ENCODE peak calls at places on chromosomes 12 and 14, in eight cellular contexts. W is left ventricle myocardium inferior, L is ovary, D is K562, T is right lobe of liver, I is WERI-Rb-1, F is MM.1S, U is left lung. S is an unnamed sample.
A peak's percentile ranks its signal among the peaks of the same experiment; 100 is the strongest.

GRCh38 chr12:131049569-131050339 is 96.0 kb downstream of the ADGRD1 start:
- DNase-seq in W (no peak), L (no peak), D (no peak), T (no peak), I (no peak), F (no peak), U (peak; percentile 72), S (no peak)

GRCh38 chr12:53481957-53482586 is 17.2 kb downstream of the MAP3K12 start:
- DNase-seq in W (no peak), L (no peak), D (peak; percentile 37), T (no peak), I (no peak), F (peak; percentile 48), U (no peak), S (no peak)

GRCh38 chr12:62866451-62867082 is 68.4 kb downstream of the PPM1H start:
- DNase-seq in W (no peak), L (no peak), D (no peak), T (no peak), I (no peak), F (no peak), U (no peak), S (no peak)

GRCh38 chr12:26845057-26845666 is 12.2 kb upstream of the ITPR2 start:
- DNase-seq in W (peak; percentile 48), L (no peak), D (no peak), T (peak; percentile 71), I (peak; percentile 58), F (no peak), U (no peak), S (peak; percentile 63)

GRCh38 chr12:94202245-94203180 is 54.1 kb downstream of the PLXNC1 start:
- DNase-seq in W (no peak), L (no peak), D (no peak), T (no peak), I (no peak), F (no peak), U (no peak), S (no peak)

GRCh38 chr12:52949413-52950331 is 754 bp downstream of the KRT18 start:
- DNase-seq in W (no peak), L (no peak), D (peak; percentile 88), T (peak; percentile 71), I (no peak), F (no peak), U (no peak), S (peak; percentile 67)

GRCh38 chr12:18861287-18861858 is 123.5 kb downstream of the CAPZA3 start:
- DNase-seq in W (no peak), L (no peak), D (peak; percentile 2), T (no peak), I (no peak), F (peak; percentile 50), U (no peak), S (no peak)

GRCh38 chr14:63899953-63900352 is 47.1 kb downstream of the SYNE2 start:
- DNase-seq in W (no peak), L (no peak), D (no peak), T (no peak), I (no peak), F (no peak), U (no peak), S (no peak)

GRCh38 chr12:53299101-53299453 is 418 bp upstream of the MYG1 start:
- DNase-seq in W (no peak), L (no peak), D (peak; percentile 40), T (no peak), I (no peak), F (no peak), U (no peak), S (peak; percentile 62)

GRCh38 chr14:102591372-102591943 is 991 bp upstream of the RCOR1 start:
- DNase-seq in W (peak; percentile 53), L (peak; percentile 60), D (peak; percentile 40), T (no peak), I (peak; percentile 18), F (no peak), U (peak; percentile 80), S (peak; percentile 58)

GRCh38 chr14:64060199-64060545 is 207.4 kb downstream of the SYNE2 start:
- DNase-seq in W (no peak), L (no peak), D (no peak), T (no peak), I (no peak), F (no peak), U (no peak), S (no peak)

GRCh38 chr12:26648999-26649398 is 184.0 kb downstream of the ITPR2 start:
- DNase-seq in W (no peak), L (no peak), D (no peak), T (no peak), I (no peak), F (no peak), U (no peak), S (no peak)

GRCh38 chr12:66776974-66777373 is 98.1 kb upstream of the GRIP1 start:
- DNase-seq in W (no peak), L (no peak), D (no peak), T (no peak), I (no peak), F (peak; percentile 14), U (no peak), S (no peak)

GRCh38 chr14:52802597-52802996 is 11.2 kb upstream of the GNPNAT1 start:
- DNase-seq in W (no peak), L (no peak), D (no peak), T (no peak), I (no peak), F (no peak), U (no peak), S (no peak)

GRCh38 chr12:49482095-49483051 is 56.5 kb upstream of the KCNH3 start:
- DNase-seq in W (no peak), L (no peak), D (no peak), T (no peak), I (no peak), F (no peak), U (no peak), S (no peak)

GRCh38 chr14:26839481-26839880 is 241.6 kb upstream of the NOVA1 start:
- DNase-seq in W (no peak), L (no peak), D (no peak), T (no peak), I (no peak), F (no peak), U (no peak), S (no peak)

GRCh38 chr12:6965026-6965661 is 5.3 kb downstream of the PHB2 start:
- DNase-seq in W (peak; percentile 87), L (peak; percentile 87), D (peak; percentile 79), T (peak; percentile 88), I (peak; percentile 89), F (peak; percentile 86), U (peak; percentile 95), S (peak; percentile 89)

GRCh38 chr12:6964605-6965025 is 5.8 kb downstream of the PHB2 start:
- DNase-seq in W (no peak), L (no peak), D (peak; percentile 49), T (no peak), I (no peak), F (peak; percentile 5), U (no peak), S (no peak)

GRCh38 chr12:6963741-6964446 is 6.6 kb downstream of the PHB2 start:
- DNase-seq in W (peak; percentile 15), L (no peak), D (no peak), T (no peak), I (no peak), F (peak; percentile 5), U (no peak), S (no peak)

GRCh38 chr12:6966351-6966750 is 4.1 kb downstream of the PHB2 start:
- DNase-seq in W (no peak), L (no peak), D (no peak), T (no peak), I (no peak), F (peak; percentile 3), U (no peak), S (no peak)

GRCh38 chr12:6965714-6966113 is 4.8 kb downstream of the PHB2 start:
- DNase-seq in W (no peak), L (no peak), D (no peak), T (no peak), I (no peak), F (no peak), U (no peak), S (no peak)
- H3K27ac ChIP-seq in W (peak overlapping the region; percentile 86), L (peak overlapping the region; percentile 30), D (peak overlapping the region; percentile 83), T (no peak overlapping the region), I (no peak overlapping the region), F (peak overlapping the region; percentile 48), U (peak overlapping the region; percentile 93), S (peak overlapping the region; percentile 90)

DNA sequence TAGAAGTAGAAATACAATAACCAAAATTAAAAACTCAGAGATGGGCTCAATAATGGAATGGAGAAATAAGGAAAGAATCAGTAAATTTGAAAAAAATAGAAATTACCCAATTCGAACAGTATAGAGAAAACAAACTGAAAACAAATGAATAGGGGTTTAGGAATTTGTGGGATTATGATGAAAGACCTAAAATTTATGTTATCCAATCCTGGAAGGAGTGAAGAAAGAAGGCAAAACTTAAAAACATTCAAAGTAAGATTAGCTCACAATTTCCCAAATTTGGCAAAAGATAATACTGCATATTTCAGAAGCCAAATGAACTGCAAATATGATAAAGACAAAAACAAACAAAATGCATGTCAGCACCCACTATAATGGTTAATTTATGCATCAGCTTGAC is 177.1 kb downstream of the CCDC91 start:
- DNase-seq in W (no peak), L (no peak), D (no peak), T (no peak), I (no peak), F (no peak), U (no peak), S (no peak)
- H3K9me3 ChIP-seq in W (peaks cover 46% of the 10 kb centered on the region), L (peaks cover 13% of the 10 kb centered on the region), D (peaks cover 24% of the 10 kb centered on the region), T (peaks cover 3% of the 10 kb centered on the region), I (peaks cover 5% of the 10 kb centered on the region), F (no peaks in the 10 kb centered on the region), U (peaks cover 3% of the 10 kb centered on the region), S (peaks cover 49% of the 10 kb centered on the region)

DNA sequence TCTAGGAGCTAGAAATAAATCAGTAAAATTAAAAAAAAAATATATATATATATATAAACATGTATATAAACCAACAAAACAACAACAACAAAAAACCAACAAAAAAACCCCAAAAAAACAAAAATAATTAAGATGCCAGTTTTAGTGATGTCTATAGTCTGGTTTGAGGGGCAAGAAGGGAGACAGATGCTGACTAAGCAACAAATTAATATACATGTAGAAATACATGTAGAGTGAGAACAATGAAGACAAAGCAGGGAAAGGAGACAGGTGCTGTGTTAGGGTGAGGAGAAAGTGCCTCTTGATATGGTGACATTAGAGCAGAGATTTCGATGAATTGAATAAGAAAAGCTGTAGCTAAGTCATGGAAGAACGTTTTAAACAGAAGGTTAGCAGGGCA is 477.9 kb downstream of the APAF1 start:
- DNase-seq in W (no peak), L (no peak), D (no peak), T (no peak), I (no peak), F (no peak), U (no peak), S (no peak)
- H3K27ac ChIP-seq in W (no peak overlapping the region), L (no peak overlapping the region), D (no peak overlapping the region), T (no peak overlapping the region), I (no peak overlapping the region), F (no peak overlapping the region), U (no peak overlapping the region), S (no peak overlapping the region)

DNA sequence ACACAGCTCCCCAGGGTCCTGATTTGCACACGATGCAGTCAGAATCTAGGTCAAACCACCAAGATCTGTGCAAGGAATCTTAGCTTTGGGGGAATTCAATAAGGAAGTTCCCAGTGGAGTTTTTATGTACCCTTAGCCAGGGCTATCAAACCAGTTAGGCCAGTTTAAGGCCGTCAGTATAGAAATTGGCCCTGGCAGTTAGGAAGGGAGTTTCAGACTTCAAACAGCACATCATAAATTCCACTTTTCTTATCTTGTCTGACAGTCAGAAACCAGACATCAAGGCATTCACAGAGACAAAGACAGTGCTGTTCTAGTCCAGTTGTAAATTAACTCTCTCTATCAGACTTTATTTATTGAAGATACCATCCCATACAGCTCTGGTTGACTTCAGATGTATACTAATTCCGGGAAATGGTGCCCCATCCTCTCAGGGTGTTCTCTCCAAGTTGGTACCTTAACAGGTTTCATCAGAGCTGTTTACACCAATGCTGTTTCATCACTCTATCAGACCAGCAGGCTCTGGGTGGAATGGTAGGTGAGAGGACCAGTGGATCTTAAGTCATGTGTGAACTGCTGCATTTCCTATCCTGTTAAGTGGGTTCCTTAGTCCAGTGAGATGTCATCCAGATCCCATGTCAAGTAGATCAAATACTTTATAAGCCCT is 157.4 kb upstream of the ATF7IP start:
- DNase-seq in W (no peak), L (no peak), D (no peak), T (no peak), I (no peak), F (no peak), U (no peak), S (no peak)
- H3K9me3 ChIP-seq in W (no peaks in the 10 kb centered on the region), L (no peaks in the 10 kb centered on the region), D (no peaks in the 10 kb centered on the region), T (no peaks in the 10 kb centered on the region), I (no peaks in the 10 kb centered on the region), F (no peaks in the 10 kb centered on the region), U (no peaks in the 10 kb centered on the region), S (no peaks in the 10 kb centered on the region)